ENCODE peak calls at places on chromosomes 5 and 9, in four cellular contexts. Q is substantia nigra; T is hippocampal formation; O is activated CD8-positive, alpha-beta memory T cell treated with anti-CD3 and anti-CD28 coated beads, Interleukin-2, amount 10 ng/mL, durations not matched to agents 7 days and 5 days. P is an unnamed sample.

GRCh38 chr9:123176230-123176629 is 92.2 kb downstream of the STRBP start:
- DNase-seq in Q (no peak), T (no peak), O (no peak), P (no peak)

GRCh38 chr9:101625871-101626270 is 31.1 kb upstream of the PPP3R2 start:
- DNase-seq in O (no peak), T (no peak), Q (no peak), P (no peak)

GRCh38 chr9:136117291-136118060 is 1.2 kb downstream of the TMEM250 start:
- DNase-seq in O (peak), T (no peak), Q (no peak), P (peak)

GRCh38 chr5:75262278-75262677 is 25.6 kb upstream of the ANKRD31 start:
- DNase-seq in O (no peak), Q (no peak), T (no peak), P (no peak)

GRCh38 chr9:17171309-17172094 is 36.7 kb downstream of the CNTLN start:
- DNase-seq in Q (no peak), T (no peak), O (no peak), P (no peak)

GRCh38 chr9:130265431-130266235 is at the start of gene HMCN2:
- DNase-seq in Q (no peak), O (no peak), T (no peak), P (peak)

GRCh38 chr5:142507528-142507927 is 178.4 kb downstream of the FGF1 start:
- DNase-seq in Q (no peak), T (no peak), O (no peak), P (no peak)

GRCh38 chr9:131997779-131998178 is 81.9 kb downstream of the MED27 start:
- DNase-seq in Q (no peak), O (no peak), T (no peak), P (peak)

GRCh38 chr5:142618125-142618524 is 67.8 kb downstream of the FGF1 start:
- DNase-seq in O (peak), T (no peak), Q (no peak), P (no peak)

GRCh38 chr5:171205375-171205774 is 103.7 kb upstream of the TLX3 start:
- DNase-seq in T (no peak), Q (no peak), O (no peak), P (no peak)

GRCh38 chr5:405421-405820 is 37.6 kb upstream of the EXOC3 start:
- DNase-seq in T (no peak), Q (no peak), O (no peak), P (no peak)

GRCh38 chr5:94690778-94691177 is 72.3 kb downstream of the SLF1 start:
- DNase-seq in O (no peak), Q (no peak), T (peak), P (no peak)

GRCh38 chr5:57037355-57037754 is 85.4 kb upstream of the MIER3 start:
- DNase-seq in T (peak), O (no peak), Q (no peak), P (no peak)

GRCh38 chr9:76818271-76818670 is 54.0 kb downstream of the PCA3 start:
- DNase-seq in O (no peak), T (peak), Q (peak), P (peak)

GRCh38 chr5:59206132-59206581 is 623.3 kb downstream of the RAB3C start:
- DNase-seq in O (no peak), T (no peak), Q (no peak), P (no peak)

GRCh38 chr5:127967323-127967982 is 116.1 kb upstream of the SLC12A2 start:
- DNase-seq in T (no peak), O (no peak), Q (no peak), P (no peak)

GRCh38 chr9:133351908-133352634 is 4.1 kb downstream of the RPL7A start:
- DNase-seq in Q (no peak), T (no peak), O (peak), P (no peak)

GRCh38 chr5:150320048-150320555 is 17.4 kb upstream of the ARSI start:
- DNase-seq in T (peak), Q (peak), O (no peak), P (peak)

P was measured in left ventricle myocardium superior.